ENCODE peak calls at places on chromosomes 4 and X, in nine cellular contexts. X is DND-41, M is prostate gland, V is heart left ventricle, B is nephron progenitor cell, A is fibroblast of mammary gland, N is cardiac muscle cell, K is tibial nerve, U is AG09319. L is an unnamed sample.

GRCh38 chr4:1291091-1291490 is 1.4 kb downstream of the MAEA start:
- DNase-seq in M (no peak), V (no peak), A (no peak), B (no peak), N (no peak), X (no peak), K (no peak), U (no peak), L (no peak)

GRCh38 chr4:123116412-123116811 is 194.0 kb upstream of the NUDT6 start:
- DNase-seq in X (no peak), A (no peak), U (no peak), K (no peak), M (no peak), N (peak), B (no peak), V (no peak), L (no peak)

GRCh38 chr4:160233141-160233540 is 1130.3 kb downstream of the RAPGEF2 start:
- DNase-seq in V (no peak), M (no peak), N (no peak), A (no peak), X (no peak), B (no peak), K (no peak), U (no peak), L (no peak)

GRCh38 chr4:72951628-72952027 is 117.9 kb downstream of the COX18 start:
- DNase-seq in N (no peak), U (no peak), M (no peak), A (no peak), K (no peak), X (no peak), B (no peak), V (no peak), L (no peak)

GRCh38 chr4:183554878-183555585 is 50.2 kb downstream of the ING2 start:
- DNase-seq in A (no peak), M (no peak), X (no peak), N (no peak), B (no peak), K (no peak), V (no peak), U (no peak), L (no peak)

GRCh38 chr4:8085491-8086479 is 72.8 kb downstream of the ABLIM2 start:
- DNase-seq in K (no peak), U (no peak), M (no peak), A (no peak), B (no peak), X (no peak), V (no peak), N (no peak), L (no peak)

GRCh38 chr4:95360911-95361695 is 187.7 kb downstream of the UNC5C start:
- DNase-seq in M (no peak), N (no peak), V (no peak), U (no peak), B (no peak), X (no peak), K (no peak), A (no peak), L (no peak)

GRCh38 chr4:3736806-3737205 is 29.4 kb upstream of the ADRA2C start:
- DNase-seq in V (no peak), B (no peak), U (no peak), K (no peak), X (no peak), A (no peak), N (no peak), M (no peak), L (no peak)

GRCh38 chr4:129515356-129515755 is 419.4 kb downstream of the C4orf33 start:
- DNase-seq in B (no peak), M (no peak), X (no peak), A (no peak), K (no peak), V (no peak), U (no peak), N (no peak), L (no peak)

GRCh38 chrX:54447461-54447860 is 7.3 kb downstream of the TSR2 start:
- DNase-seq in K (no peak), X (peak), A (peak), N (peak), M (no peak), V (no peak), U (no peak), B (no peak), L (no peak)

GRCh38 chrX:129600981-129601424 is 53.8 kb downstream of the APLN start:
- DNase-seq in X (peak), M (peak), A (peak), B (peak), K (peak), V (no peak), U (no peak), N (peak), L (no peak)

GRCh38 chrX:22310779-22311178 is 38.1 kb downstream of the CBLL2 start:
- DNase-seq in B (no peak), X (no peak), A (peak), U (no peak), M (no peak), V (no peak), N (peak), K (no peak), L (no peak)

DNA sequence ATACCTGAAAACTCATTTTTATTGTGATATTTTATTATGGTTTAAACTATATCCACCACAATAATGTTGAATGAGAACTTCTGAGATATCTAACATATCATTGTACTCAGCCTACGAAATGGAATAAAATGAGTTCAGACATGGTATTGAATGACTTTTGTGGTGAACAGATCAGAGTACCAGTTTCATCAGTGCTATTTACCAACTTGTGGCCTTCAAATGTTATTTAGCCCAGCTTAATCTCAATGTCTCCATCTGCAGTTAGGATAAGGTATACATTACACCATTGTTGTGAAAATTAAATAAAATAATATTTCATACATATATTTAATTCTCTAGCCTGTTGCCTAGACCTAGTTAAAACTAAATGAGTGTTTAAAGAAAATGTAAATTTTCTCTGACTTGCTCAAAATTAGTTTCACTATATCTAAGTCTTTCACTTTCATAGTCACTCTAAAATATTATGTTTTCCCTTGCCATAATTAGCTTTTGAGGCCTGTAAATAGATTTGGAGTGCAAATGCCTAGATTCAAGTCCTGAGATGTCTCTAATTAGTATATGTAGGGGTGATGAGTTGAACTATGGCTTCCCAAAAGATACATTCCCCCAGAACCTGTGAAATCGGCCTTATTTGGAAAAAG is 594.2 kb downstream of the STPG2 start:
- DNase-seq in A (no peak), K (no peak), B (no peak), V (no peak), U (no peak), X (no peak), N (no peak), M (no peak), L (no peak)
- TF ChIP-seq CTCF in A (no peak), K (no peak), B (no peak), V (no peak), U (no peak), X (peak), N (no peak), M (no peak), L (no peak)

DNA sequence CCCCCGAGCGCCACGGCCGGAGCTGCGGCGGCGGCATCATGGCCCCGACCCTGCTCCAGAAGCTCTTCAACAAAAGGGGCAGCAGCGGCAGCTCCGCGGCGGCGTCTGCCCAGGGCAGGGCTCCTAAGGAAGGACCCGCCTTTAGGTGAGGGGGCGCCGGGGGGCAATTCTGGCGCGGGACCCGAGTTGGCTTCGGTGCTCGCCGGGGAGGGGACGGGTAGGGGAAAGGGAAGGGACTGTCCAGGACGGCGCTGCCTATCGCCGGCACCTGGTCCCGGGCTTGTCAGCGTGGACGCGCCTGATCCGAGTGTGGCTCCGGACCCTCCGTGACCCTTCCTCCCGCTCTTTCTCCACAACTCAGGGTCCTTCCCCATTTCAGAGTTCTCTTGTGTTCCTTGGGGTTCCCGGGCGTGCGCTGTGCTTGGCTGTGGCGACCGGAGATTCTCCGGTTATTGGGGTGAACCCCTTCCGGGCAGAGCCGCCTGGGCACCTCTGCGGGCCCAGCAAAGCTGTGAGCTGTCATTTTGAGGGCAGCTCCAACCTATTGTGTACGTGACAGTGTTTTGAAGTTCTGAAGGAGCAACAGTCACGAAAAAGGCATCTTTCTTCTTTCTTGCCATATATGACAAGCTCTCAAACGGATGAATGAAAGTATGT is 477 bp downstream of the FNIP2 start:
- DNase-seq in U (no peak), M (peak), B (peak), N (no peak), K (no peak), X (no peak), V (peak), A (peak), L (no peak)
- TF ChIP-seq CTCF in U (no peak), M (no peak), B (no peak), N (no peak), K (no peak), X (no peak), V (no peak), A (no peak), L (no peak)

GRCh38 chr4:63583561-63583960 is 825.7 kb downstream of the TECRL start:
- DNase-seq in B (no peak), A (no peak), X (no peak), K (no peak), N (no peak), U (no peak), M (no peak), V (no peak), L (no peak)

GRCh38 chr4:63580796-63581475 is 828.3 kb downstream of the TECRL start:
- DNase-seq in A (no peak), V (no peak), B (no peak), U (no peak), M (no peak), X (no peak), N (no peak), K (no peak), L (no peak)

GRCh38 chr4:63582997-63583396 is 826.3 kb downstream of the TECRL start:
- DNase-seq in K (no peak), M (no peak), U (no peak), A (no peak), N (no peak), X (no peak), B (no peak), V (no peak), L (no peak)

GRCh38 chr4:63578383-63578782 is 830.9 kb downstream of the TECRL start:
- DNase-seq in M (no peak), A (no peak), K (no peak), N (no peak), U (no peak), X (no peak), B (no peak), V (no peak), L (no peak)
- TF ChIP-seq CTCF in M (no peak), A (no peak), K (no peak), N (no peak), U (no peak), X (no peak), B (no peak), V (no peak), L (no peak)

DNA sequence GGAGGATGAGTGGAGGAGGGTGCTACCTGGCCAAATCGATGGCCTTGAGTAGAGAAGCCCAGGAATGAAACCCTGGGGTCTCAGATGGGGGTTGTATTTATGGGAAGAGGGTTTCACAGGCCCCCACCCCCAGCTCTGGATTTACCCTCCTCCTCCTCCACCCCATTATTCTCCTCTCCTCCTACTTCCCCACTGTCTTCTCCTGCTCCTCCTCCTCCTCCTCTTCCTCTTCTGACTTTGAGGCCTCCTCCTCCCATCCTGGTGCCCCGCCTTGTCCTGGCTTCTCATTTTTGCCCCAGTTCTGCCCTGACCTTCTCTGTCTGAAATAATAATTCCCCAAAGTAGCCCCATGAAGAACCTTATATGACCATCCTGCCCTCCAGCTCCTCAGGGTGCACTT is 351.3 kb upstream of the GATB start:
- DNase-seq in V (no peak), M (no peak), N (no peak), B (no peak), K (no peak), U (no peak), A (no peak), X (no peak), L (no peak)
- TF ChIP-seq CTCF in V (no peak), M (no peak), N (no peak), B (no peak), K (no peak), U (no peak), A (no peak), X (no peak), L (no peak)

GRCh38 chr4:157806176-157806575 is 366.6 kb downstream of the GASK1B start:
- DNase-seq in K (no peak), B (no peak), N (no peak), M (no peak), X (no peak), U (no peak), V (no peak), A (no peak), L (no peak)

GRCh38 chr4:157804169-157804543 is 368.7 kb downstream of the GASK1B start:
- DNase-seq in V (no peak), A (no peak), N (no peak), M (no peak), X (no peak), U (no peak), K (no peak), B (no peak), L (no peak)

GRCh38 chr4:157803441-157804168 is 369.2 kb downstream of the GASK1B start:
- DNase-seq in K (no peak), A (peak), M (no peak), N (no peak), B (no peak), X (no peak), U (no peak), V (no peak), L (no peak)

GRCh38 chr4:157808796-157809408 is 363.9 kb downstream of the GASK1B start:
- DNase-seq in N (no peak), A (no peak), V (no peak), M (no peak), X (no peak), K (no peak), B (no peak), U (no peak), L (no peak)

DNA sequence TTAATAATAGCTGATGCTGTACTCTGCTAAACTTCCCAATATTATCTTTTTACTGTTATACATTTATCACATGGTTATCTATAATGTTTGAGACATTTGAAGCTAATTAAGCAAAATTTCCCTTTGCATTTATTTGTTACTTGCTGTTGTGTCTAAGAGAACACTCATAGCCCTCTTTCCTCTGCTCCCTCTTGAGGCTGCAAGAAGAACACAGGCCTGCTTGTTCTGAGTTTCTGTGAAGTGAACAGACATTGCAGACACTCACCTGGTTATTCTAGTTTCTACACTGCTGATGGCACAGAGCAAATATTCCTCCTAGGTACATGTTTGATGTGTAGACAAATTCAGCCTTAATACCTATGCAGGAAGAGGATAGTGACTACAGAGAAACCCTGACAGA is 367.8 kb downstream of the GASK1B start:
- DNase-seq in B (no peak), X (no peak), U (no peak), A (peak), M (no peak), V (no peak), N (no peak), K (no peak), L (no peak)
- TF ChIP-seq CTCF in B (peak), X (no peak), U (no peak), A (peak), M (peak), V (no peak), N (peak), K (peak), L (peak)

DNA sequence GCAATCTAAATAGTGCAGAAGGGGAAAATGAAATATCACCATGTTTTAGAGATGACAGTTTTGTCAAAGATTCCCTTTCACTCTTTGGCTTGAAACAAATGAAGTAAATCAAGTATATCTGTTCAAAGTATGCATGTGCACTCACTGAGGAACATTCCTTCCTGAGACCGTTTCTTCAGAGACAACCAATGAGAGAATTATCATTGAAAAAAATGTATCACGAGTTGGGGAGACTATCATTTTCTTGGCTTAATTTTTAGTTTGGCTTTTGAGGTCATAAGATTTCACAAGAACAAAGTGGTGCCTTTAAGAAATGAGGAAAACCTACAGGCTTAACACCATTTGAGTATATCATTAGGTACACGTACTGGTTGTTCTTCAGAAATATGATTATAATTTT is 56.3 kb downstream of the PCDH7 start:
- DNase-seq in N (no peak), M (no peak), K (no peak), U (no peak), V (no peak), X (no peak), B (no peak), A (no peak), L (no peak)
- TF ChIP-seq CTCF in N (no peak), M (no peak), K (no peak), U (no peak), V (no peak), X (no peak), B (no peak), A (no peak), L (no peak)

L was measured in D721Med.